ENCODE peak calls at places on chromosomes 12 and 14, in four cellular contexts. X is progenitor cell of endocrine pancreas, D is GM13977, C is A673. W is an unnamed sample.

GRCh38 chr12:113555226-113555625 is 83.6 kb upstream of the LHX5 start:
- DNase-seq in C (no peak), D (no peak), X (no peak), W (no peak)

GRCh38 chr14:39320318-39320717 is 86.6 kb downstream of the MIA2 start:
- DNase-seq in C (no peak), D (no peak), X (no peak), W (no peak)

GRCh38 chr14:30333934-30334333 is 225.0 kb upstream of the G2E3 start:
- DNase-seq in D (no peak), C (no peak), X (no peak), W (no peak)

GRCh38 chr12:31322651-31323248 is 3.2 kb downstream of the SINHCAF start:
- DNase-seq in C (no peak), X (no peak), D (no peak), W (no peak)

GRCh38 chr14:46651526-46652144 is at the start of gene RPL10L:
- DNase-seq in C (peak; percentile 7), X (no peak), D (no peak), W (no peak)

GRCh38 chr12:116687888-116688287 is 50.0 kb downstream of the SPRING1 start:
- DNase-seq in X (no peak), D (no peak), C (peak; percentile 75), W (peak; percentile 46)

GRCh38 chr14:101361451-101362433 is 199.6 kb upstream of the DIO3 start:
- DNase-seq in C (no peak), D (no peak), X (no peak), W (peak; percentile 11)

GRCh38 chr12:8644345-8645248 is 18.0 kb downstream of the MFAP5 start:
- DNase-seq in C (no peak), D (peak; percentile 49), X (no peak), W (peak; percentile 63)

GRCh38 chr14:101879212-101880015 is 85.0 kb upstream of the DYNC1H1 start:
- DNase-seq in C (no peak), D (no peak), X (no peak), W (no peak)

GRCh38 chr12:49105504-49106120 is 5.0 kb downstream of the LMBR1L start:
- DNase-seq in X (no peak), D (no peak), C (no peak), W (no peak)

GRCh38 chr14:60657609-60657983 is 8.3 kb upstream of the SIX1 start:
- DNase-seq in C (no peak), D (peak; percentile 26), X (no peak), W (no peak)

GRCh38 chr12:128711486-128711885 is 112.3 kb downstream of the SLC15A4 start:
- DNase-seq in X (no peak), C (no peak), D (no peak), W (no peak)

GRCh38 chr12:49375406-49375805 is 8.1 kb downstream of the SPATS2 start:
- DNase-seq in X (no peak), C (no peak), D (no peak), W (no peak)

GRCh38 chr12:122297494-122297893 is 31.2 kb upstream of the VPS33A start:
- DNase-seq in X (no peak), C (no peak), D (no peak), W (no peak)

GRCh38 chr14:103847954-103848719 is 762 bp upstream of the PPP1R13B start:
- DNase-seq in X (peak; percentile 31), D (no peak), C (no peak), W (no peak)

GRCh38 chr12:71160585-71160984 is 2.8 kb upstream of the TSPAN8 start:
- DNase-seq in X (no peak), C (no peak), D (no peak), W (no peak)

GRCh38 chr14:96400495-96400894 is 8.6 kb downstream of the AK7 start:
- DNase-seq in D (no peak), X (no peak), C (no peak), W (no peak)

GRCh38 chr12:123200414-123200813 is 32.5 kb downstream of the MPHOSPH9 start:
- DNase-seq in C (no peak), X (no peak), D (no peak), W (no peak)

GRCh38 chr14:50038398-50039119 is 77.8 kb downstream of the VCPKMT start:
- DNase-seq in X (no peak), C (no peak), D (peak; percentile 84), W (peak; percentile 81)

GRCh38 chr12:105523164-105524057 is 192.9 kb downstream of the C12orf75 start:
- DNase-seq in X (no peak), D (no peak), C (peak; percentile 31), W (no peak)

GRCh38 chr14:41986726-41987125 is 380.1 kb downstream of the LRFN5 start:
- DNase-seq in C (peak; percentile 45), D (no peak), X (no peak), W (no peak)

GRCh38 chr14:56874375-56874774 is 64.1 kb upstream of the OTX2 start:
- DNase-seq in X (no peak), C (peak; percentile 36), D (peak; percentile 31), W (peak; percentile 11)

GRCh38 chr14:20302042-20302761 is 3.5 kb downstream of the TTC5 start:
- DNase-seq in X (no peak), C (no peak), D (no peak), W (no peak)

GRCh38 chr12:105234197-105234596 is 1.8 kb downstream of the APPL2 start:
- DNase-seq in D (no peak), X (no peak), C (no peak), W (no peak)

GRCh38 chr14:74952697-74953484 is 2.5 kb downstream of the PGF start:
- DNase-seq in C (no peak), D (no peak), X (no peak), W (no peak)
- TF ChIP-seq CTCF in C (no peak), D (no peak), X (no peak), W (no peak)

GRCh38 chr12:5154091-5154490 is 110.4 kb downstream of the KCNA5 start:
- DNase-seq in C (no peak), D (no peak), X (no peak), W (no peak)
- TF ChIP-seq CTCF in C (no peak), D (no peak), X (no peak), W (no peak)

GRCh38 chr14:90509403-90509802 is 112.6 kb downstream of the CALM1 start:
- DNase-seq in D (no peak), C (no peak), X (no peak), W (no peak)
- TF ChIP-seq CTCF in D (no peak), C (no peak), X (no peak), W (no peak)

GRCh38 chr12:120649442-120650248 is 9.2 kb downstream of the CABP1 start:
- DNase-seq in C (peak; percentile 34), X (no peak), D (no peak), W (no peak)
- TF ChIP-seq CTCF in C (no peak), X (peak; percentile 5), D (peak; percentile 17), W (no peak)

DNA sequence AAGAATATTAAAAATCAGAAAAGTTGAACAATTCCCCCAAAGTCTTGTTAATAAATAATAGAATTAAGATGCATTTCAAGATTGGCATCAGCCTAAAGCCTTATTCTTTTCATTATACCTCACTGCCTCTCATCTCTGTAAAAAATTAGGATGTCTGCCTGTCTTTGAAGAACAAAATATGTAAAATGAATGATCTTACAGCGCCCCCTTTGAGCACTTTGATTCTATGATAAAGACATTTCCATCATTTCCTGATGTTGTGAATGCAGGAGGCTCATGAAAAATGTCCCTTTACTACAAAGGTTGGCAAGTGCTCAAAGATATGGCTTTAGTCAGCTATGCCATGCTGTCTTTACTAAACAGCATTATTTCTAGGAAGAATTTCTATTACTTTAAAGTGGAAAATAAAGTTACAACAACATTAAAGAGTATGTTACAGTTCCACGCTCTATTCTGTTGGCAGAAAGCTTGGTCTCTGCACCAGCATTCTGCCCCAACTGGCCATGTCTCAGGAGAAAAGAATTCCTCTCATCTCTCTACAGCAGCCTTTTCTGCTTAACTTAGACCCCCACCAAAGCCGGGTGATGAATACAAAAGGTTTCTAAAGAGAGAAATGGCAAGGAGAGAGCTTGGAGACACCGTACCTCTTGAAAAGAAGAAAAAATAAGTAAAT is 95.1 kb downstream of the LLPH start:
- DNase-seq in X (no peak), C (peak; percentile 82), D (no peak), W (no peak)
- TF ChIP-seq CTCF in X (peak; percentile 34), C (peak; percentile 68), D (peak; percentile 44), W (peak; percentile 17)

W was measured in GM10248.